ENCODE peak calls at places on chromosomes 3 and 15, in eight cellular contexts. M is K562; G is heart right ventricle; F is IMR-90; C is adrenal gland; R is CD4-positive, alpha-beta memory T cell; H is cardiac muscle cell; O is PC-3. U is an unnamed sample. For H3K27me3 and H3K4me1, the result is how much of the 10 kb centered on the place peaks cover.

GRCh38 chr15:45205192-45205591 is 17.4 kb upstream of the SHF start:
- DNase-seq in M (peak), G (peak), F (peak), C (peak), R (peak), H (peak), O (peak), U (peak)

GRCh38 chr3:129399895-129400357 is 28.5 kb downstream of the EFCAB12 start:
- DNase-seq in M (peak), G (no peak), F (no peak), C (no peak), R (no peak), H (no peak), O (peak), U (no peak)

GRCh38 chr15:66844747-66845145 is 142.7 kb downstream of the SMAD6 start:
- DNase-seq in M (no peak), G (no peak), F (no peak), C (no peak), R (no peak), H (no peak), O (no peak), U (no peak)

GRCh38 chr3:153291052-153291689 is 129.1 kb downstream of the RAP2B start:
- DNase-seq in M (peak), G (no peak), F (no peak), C (no peak), R (no peak), H (peak), O (peak), U (peak)

GRCh38 chr3:9169951-9170850 is 79.2 kb downstream of the SRGAP3 start:
- DNase-seq in M (no peak), G (no peak), F (no peak), C (no peak), R (no peak), H (no peak), O (no peak), U (no peak)

GRCh38 chr15:51363391-51363790 is 21.9 kb downstream of the GLDN start:
- DNase-seq in M (no peak), G (no peak), F (no peak), C (no peak), R (no peak), H (no peak), O (no peak), U (no peak)

GRCh38 chr15:70045045-70045444 is 52.7 kb downstream of the TLE3 start:
- DNase-seq in M (no peak), G (no peak), F (peak), C (no peak), R (no peak), H (no peak), O (peak), U (no peak)

GRCh38 chr3:52095990-52096775 is 39.8 kb upstream of the DUSP7 start:
- DNase-seq in M (no peak), G (no peak), F (peak), C (no peak), R (no peak), H (no peak), O (no peak), U (no peak)

GRCh38 chr3:25433868-25434267 is 5.8 kb downstream of the RARB start:
- DNase-seq in M (peak), G (peak), F (peak), C (peak), R (no peak), H (no peak), O (no peak), U (no peak)

GRCh38 chr3:191499307-191500125 is 38.6 kb downstream of the PYDC2 start:
- DNase-seq in M (peak), G (peak), F (peak), C (peak), R (no peak), H (peak), O (peak), U (peak)

GRCh38 chr15:45439521-45439931 is 61.2 kb upstream of the GATM start:
- DNase-seq in M (no peak), G (no peak), F (no peak), C (no peak), R (no peak), H (no peak), O (no peak), U (no peak)

GRCh38 chr3:114284644-114285043 is 9.2 kb upstream of the TIGIT start:
- DNase-seq in M (no peak), G (no peak), F (no peak), C (no peak), R (no peak), H (no peak), O (no peak), U (no peak)

GRCh38 chr3:173932624-173933023 is 535.1 kb downstream of the NLGN1 start:
- DNase-seq in M (no peak), G (no peak), F (peak), C (no peak), R (no peak), H (no peak), O (peak), U (peak)

GRCh38 chr3:151403246-151403645 is 18.7 kb upstream of the P2RY12 start:
- DNase-seq in M (no peak), G (no peak), F (peak), C (no peak), R (no peak), H (no peak), O (peak), U (no peak)

GRCh38 chr15:68415501-68416157 is 16.3 kb downstream of the ITGA11 start:
- DNase-seq in M (peak), G (peak), F (no peak), C (no peak), R (no peak), H (no peak), O (no peak), U (no peak)

GRCh38 chr3:138381950-138382715 is 33.8 kb downstream of the MRAS start:
- DNase-seq in M (no peak), G (peak), F (peak), C (peak), R (no peak), H (peak), O (no peak), U (no peak)

GRCh38 chr3:47247131-47248064 is 35.2 kb downstream of the KIF9 start:
- DNase-seq in M (no peak), G (no peak), F (no peak), C (no peak), R (no peak), H (no peak), O (no peak), U (no peak)

GRCh38 chr15:98493966-98494511 is 154.3 kb upstream of the IGF1R start:
- DNase-seq in M (no peak), G (no peak), F (no peak), C (no peak), R (no peak), H (no peak), O (no peak), U (no peak)

GRCh38 chr3:197599089-197599765 is 43.5 kb upstream of the BDH1 start:
- DNase-seq in M (peak), G (peak), F (peak), C (peak), R (peak), H (peak), O (peak), U (peak)

GRCh38 chr3:115475178-115476041 is 147.9 kb upstream of the GAP43 start:
- DNase-seq in M (no peak), G (no peak), F (no peak), C (no peak), R (no peak), H (peak), O (no peak), U (no peak)

GRCh38 chr3:111194048-111194447 is 122.4 kb downstream of the NECTIN3 start:
- DNase-seq in M (no peak), G (no peak), F (peak), C (no peak), R (no peak), H (no peak), O (no peak), U (no peak)
- H3K27me3 ChIP-seq in M (under half), G (under half), F (under half), C (under half), R (under half), H (under half), O (under half), U (under half)

GRCh38 chr3:5190147-5190791 is 2.8 kb downstream of the EDEM1 start:
- DNase-seq in M (no peak), G (no peak), F (no peak), C (no peak), R (no peak), H (no peak), O (no peak), U (no peak)
- H3K4me3 ChIP-seq in M (no peak), G (no peak), F (no peak), C (no peak), R (peak), H (no peak), O (peak), U (no peak)

GRCh38 chr15:50345298-50345697 is 9.7 kb downstream of the GABPB1 start:
- DNase-seq in M (no peak), G (no peak), F (no peak), C (no peak), R (no peak), H (no peak), O (no peak), U (no peak)
- H3K4me1 ChIP-seq in M (under half), G (under half), F (under half), C (under half), R (under half), H (under half), O (under half), U (under half)

GRCh38 chr3:123383101-123384053 is 65.5 kb downstream of the ADCY5 start:
- DNase-seq in M (no peak), G (peak), F (peak), C (no peak), R (no peak), H (peak), O (peak), U (peak)
- H3K27me3 ChIP-seq in M (under half), G (under half), F (under half), C (under half), R (under half), H (under half), O (under half), U (under half)

GRCh38 chr15:101495334-101496197 is 6.1 kb upstream of the PCSK6 start:
- DNase-seq in M (no peak), G (no peak), F (no peak), C (no peak), R (no peak), H (no peak), O (no peak), U (no peak)
- H3K4me3 ChIP-seq in M (no peak), G (no peak), F (no peak), C (no peak), R (no peak), H (no peak), O (no peak), U (no peak)

GRCh38 chr3:145286937-145287336 is 874.0 kb downstream of the PLOD2 start:
- DNase-seq in M (no peak), G (no peak), F (no peak), C (no peak), R (no peak), H (no peak), O (no peak), U (no peak)

GRCh38 chr3:145282505-145282904 is 878.5 kb downstream of the PLOD2 start:
- DNase-seq in M (no peak), G (no peak), F (no peak), C (no peak), R (no peak), H (no peak), O (no peak), U (no peak)
- H3K4me1 ChIP-seq in M (under half), G (under half), F (under half), C (under half), R (under half), H (under half), O (under half), U (under half)

DNA sequence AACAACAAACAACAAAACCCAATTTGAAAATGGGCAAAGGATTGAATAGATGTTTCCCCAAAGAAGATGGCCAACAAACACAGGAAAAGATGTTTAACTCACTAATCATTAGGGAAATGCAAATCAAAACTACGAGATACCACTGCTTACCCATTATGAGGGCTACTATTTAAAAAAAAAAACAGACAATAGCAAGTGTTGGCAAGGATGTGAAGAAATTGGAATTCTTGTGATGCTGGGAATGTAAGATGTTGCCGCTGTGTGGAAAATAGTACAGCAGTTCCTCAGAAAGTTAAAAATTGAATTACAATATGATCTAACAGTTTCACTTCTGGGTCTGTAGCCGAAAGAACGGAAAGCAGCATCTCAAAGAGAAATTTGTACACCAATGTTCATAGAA is 122.0 kb downstream of the CHSY1 start:
- DNase-seq in M (no peak), G (no peak), F (no peak), C (no peak), R (no peak), H (no peak), O (no peak), U (no peak)
- H3K27me3 ChIP-seq in M (under half), G (under half), F (under half), C (under half), R (under half), H (under half), O (under half), U (under half)

DNA sequence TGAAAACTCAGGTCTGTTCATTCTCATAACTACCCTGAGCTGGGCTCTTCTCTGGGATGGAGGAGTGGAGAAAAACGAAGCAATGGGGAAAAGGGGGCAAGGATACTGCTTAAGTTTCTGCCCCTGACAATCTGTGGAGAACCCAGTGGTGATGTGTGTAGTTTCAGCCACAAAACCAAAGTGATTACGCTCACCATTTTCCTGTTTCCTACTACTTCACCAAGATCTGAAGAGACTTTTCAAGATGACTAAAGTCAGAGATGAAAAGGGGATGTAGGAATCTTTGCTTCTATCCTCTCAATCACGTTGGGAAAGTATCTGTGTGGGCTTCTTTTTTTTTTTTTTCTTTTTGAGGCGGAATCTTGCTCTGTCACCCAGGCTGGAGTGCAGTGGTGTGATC is 8.3 kb upstream of the UBE2E1 start:
- DNase-seq in M (no peak), G (no peak), F (no peak), C (no peak), R (no peak), H (no peak), O (no peak), U (no peak)
- H3K4me3 ChIP-seq in M (no peak), G (no peak), F (no peak), C (no peak), R (no peak), H (no peak), O (no peak), U (no peak)

GRCh38 chr3:74631341-74631740 is 16.9 kb upstream of the CNTN3 start:
- DNase-seq in M (no peak), G (no peak), F (peak), C (no peak), R (no peak), H (no peak), O (no peak), U (no peak)
- H3K4me1 ChIP-seq in M (under half), G (under half), F (under half), C (under half), R (under half), H (under half), O (under half), U (under half)